ENCODE peak calls at places on chromosomes 1 and 21, in eight cellular contexts. One of them, this sample, is unnamed.

GRCh38 chr1:2111674-2112035 is 61.4 kb downstream of the PRKCZ start:
- DNase-seq in fibroblast of lung: no peak
- DNase-seq in heart right ventricle: peak; percentile 5
- DNase-seq in GM12878: no peak
- DNase-seq in neural progenitor cell: no peak
- DNase-seq in mammary epithelial cell: no peak
- DNase-seq in pancreas: no peak
- DNase-seq in left ventricle myocardium inferior: no peak
- DNase-seq in this sample: no peak

GRCh38 chr1:35558374-35559316 is 1.0 kb downstream of the NCDN start:
- DNase-seq in left ventricle myocardium inferior: no peak
- DNase-seq in fibroblast of lung: no peak
- DNase-seq in neural progenitor cell: peak; percentile 76
- DNase-seq in heart right ventricle: no peak
- DNase-seq in mammary epithelial cell: no peak
- DNase-seq in GM12878: no peak
- DNase-seq in pancreas: peak; percentile 72
- DNase-seq in this sample: no peak

GRCh38 chr1:41361495-41362356 is 492 bp downstream of the FOXO6 start:
- DNase-seq in GM12878: no peak
- DNase-seq in left ventricle myocardium inferior: no peak
- DNase-seq in heart right ventricle: no peak
- DNase-seq in neural progenitor cell: peak; percentile 71
- DNase-seq in fibroblast of lung: no peak
- DNase-seq in mammary epithelial cell: no peak
- DNase-seq in pancreas: peak; percentile 87
- DNase-seq in this sample: no peak

GRCh38 chr1:207362962-207363858 is 41.7 kb downstream of the CD55 start:
- DNase-seq in mammary epithelial cell: peak; percentile 15
- DNase-seq in left ventricle myocardium inferior: no peak
- DNase-seq in GM12878: no peak
- DNase-seq in fibroblast of lung: peak; percentile 51
- DNase-seq in neural progenitor cell: no peak
- DNase-seq in heart right ventricle: no peak
- DNase-seq in pancreas: no peak
- DNase-seq in this sample: no peak

GRCh38 chr21:35150562-35151226 is 101.6 kb upstream of the RUNX1 start:
- DNase-seq in heart right ventricle: no peak
- DNase-seq in pancreas: no peak
- DNase-seq in mammary epithelial cell: peak; percentile 80
- DNase-seq in GM12878: no peak
- DNase-seq in fibroblast of lung: peak; percentile 47
- DNase-seq in neural progenitor cell: no peak
- DNase-seq in left ventricle myocardium inferior: no peak
- DNase-seq in this sample: no peak

GRCh38 chr1:33004628-33005027 is 32.1 kb downstream of the AK2 start:
- DNase-seq in heart right ventricle: no peak
- DNase-seq in fibroblast of lung: no peak
- DNase-seq in neural progenitor cell: no peak
- DNase-seq in left ventricle myocardium inferior: no peak
- DNase-seq in pancreas: no peak
- DNase-seq in mammary epithelial cell: peak; percentile 99
- DNase-seq in GM12878: no peak
- DNase-seq in this sample: no peak

GRCh38 chr1:24276791-24277190 is 42.4 kb upstream of the GRHL3 start:
- DNase-seq in mammary epithelial cell: no peak
- DNase-seq in pancreas: no peak
- DNase-seq in neural progenitor cell: no peak
- DNase-seq in GM12878: no peak
- DNase-seq in fibroblast of lung: no peak
- DNase-seq in left ventricle myocardium inferior: no peak
- DNase-seq in heart right ventricle: no peak
- DNase-seq in this sample: no peak

GRCh38 chr1:12179111-12179519 is 12.3 kb downstream of the TNFRSF1B start:
- DNase-seq in heart right ventricle: no peak
- DNase-seq in mammary epithelial cell: peak; percentile 14
- DNase-seq in GM12878: no peak
- DNase-seq in pancreas: no peak
- DNase-seq in fibroblast of lung: peak; percentile 66
- DNase-seq in left ventricle myocardium inferior: no peak
- DNase-seq in neural progenitor cell: no peak
- DNase-seq in this sample: no peak

GRCh38 chr1:145711213-145711651 is 4.1 kb upstream of the PDZK1 start:
- DNase-seq in neural progenitor cell: no peak
- DNase-seq in fibroblast of lung: no peak
- DNase-seq in heart right ventricle: no peak
- DNase-seq in pancreas: no peak
- DNase-seq in GM12878: no peak
- DNase-seq in left ventricle myocardium inferior: no peak
- DNase-seq in mammary epithelial cell: no peak
- DNase-seq in this sample: no peak

GRCh38 chr1:186838380-186839076 is 9.8 kb downstream of the PLA2G4A start:
- DNase-seq in mammary epithelial cell: no peak
- DNase-seq in GM12878: no peak
- DNase-seq in pancreas: no peak
- DNase-seq in neural progenitor cell: no peak
- DNase-seq in heart right ventricle: no peak
- DNase-seq in fibroblast of lung: no peak
- DNase-seq in left ventricle myocardium inferior: no peak
- DNase-seq in this sample: no peak

GRCh38 chr21:43312011-43312410 is 114.9 kb downstream of the SIK1 start:
- DNase-seq in heart right ventricle: no peak
- DNase-seq in left ventricle myocardium inferior: no peak
- DNase-seq in neural progenitor cell: no peak
- DNase-seq in mammary epithelial cell: no peak
- DNase-seq in pancreas: no peak
- DNase-seq in fibroblast of lung: no peak
- DNase-seq in GM12878: no peak
- DNase-seq in this sample: no peak

GRCh38 chr1:62875676-62876075 is 91.7 kb downstream of the ATG4C start:
- DNase-seq in pancreas: no peak
- DNase-seq in heart right ventricle: no peak
- DNase-seq in neural progenitor cell: no peak
- DNase-seq in fibroblast of lung: peak; percentile 3
- DNase-seq in GM12878: no peak
- DNase-seq in left ventricle myocardium inferior: no peak
- DNase-seq in mammary epithelial cell: no peak
- DNase-seq in this sample: no peak

GRCh38 chr1:75722966-75723365 is 1.5 kb upstream of the ACADM start:
- DNase-seq in neural progenitor cell: peak; percentile 15
- DNase-seq in pancreas: no peak
- DNase-seq in mammary epithelial cell: no peak
- DNase-seq in GM12878: no peak
- DNase-seq in left ventricle myocardium inferior: no peak
- DNase-seq in fibroblast of lung: no peak
- DNase-seq in heart right ventricle: no peak
- DNase-seq in this sample: no peak

GRCh38 chr1:2356911-2357845 is 34.2 kb downstream of the MORN1 start:
- DNase-seq in heart right ventricle: peak; percentile 4
- DNase-seq in GM12878: no peak
- DNase-seq in left ventricle myocardium inferior: no peak
- DNase-seq in pancreas: peak; percentile 55
- DNase-seq in neural progenitor cell: no peak
- DNase-seq in mammary epithelial cell: no peak
- DNase-seq in fibroblast of lung: no peak
- DNase-seq in this sample: no peak

GRCh38 chr1:92482404-92482664 is 4.4 kb downstream of the GFI1 start:
- DNase-seq in left ventricle myocardium inferior: no peak
- DNase-seq in neural progenitor cell: no peak
- DNase-seq in GM12878: no peak
- DNase-seq in mammary epithelial cell: no peak
- DNase-seq in pancreas: no peak
- DNase-seq in heart right ventricle: no peak
- DNase-seq in fibroblast of lung: peak; percentile 35
- DNase-seq in this sample: no peak

GRCh38 chr1:89516055-89516454 is 8.6 kb upstream of the LRRC8B start:
- DNase-seq in left ventricle myocardium inferior: no peak
- DNase-seq in GM12878: no peak
- DNase-seq in fibroblast of lung: peak; percentile 62
- DNase-seq in heart right ventricle: no peak
- DNase-seq in pancreas: no peak
- DNase-seq in mammary epithelial cell: peak; percentile 76
- DNase-seq in neural progenitor cell: no peak
- DNase-seq in this sample: peak; percentile 36

GRCh38 chr1:215257280-215257679 is 174.7 kb downstream of the KCNK2 start:
- DNase-seq in left ventricle myocardium inferior: no peak
- DNase-seq in pancreas: no peak
- DNase-seq in fibroblast of lung: peak; percentile 75
- DNase-seq in heart right ventricle: no peak
- DNase-seq in neural progenitor cell: no peak
- DNase-seq in mammary epithelial cell: no peak
- DNase-seq in GM12878: no peak
- DNase-seq in this sample: no peak

GRCh38 chr1:34175737-34176136 is 970 bp upstream of the C1orf94 start:
- DNase-seq in heart right ventricle: no peak
- DNase-seq in left ventricle myocardium inferior: no peak
- DNase-seq in GM12878: no peak
- DNase-seq in pancreas: no peak
- DNase-seq in mammary epithelial cell: no peak
- DNase-seq in fibroblast of lung: no peak
- DNase-seq in neural progenitor cell: no peak
- DNase-seq in this sample: no peak

GRCh38 chr1:226154593-226154992 is 31.9 kb downstream of the ACBD3 start:
- DNase-seq in pancreas: no peak
- DNase-seq in heart right ventricle: no peak
- DNase-seq in GM12878: no peak
- DNase-seq in neural progenitor cell: no peak
- DNase-seq in fibroblast of lung: no peak
- DNase-seq in mammary epithelial cell: no peak
- DNase-seq in left ventricle myocardium inferior: no peak
- DNase-seq in this sample: no peak

GRCh38 chr1:226158983-226159382 is 27.6 kb downstream of the ACBD3 start:
- DNase-seq in pancreas: no peak
- DNase-seq in left ventricle myocardium inferior: no peak
- DNase-seq in GM12878: no peak
- DNase-seq in heart right ventricle: no peak
- DNase-seq in fibroblast of lung: no peak
- DNase-seq in mammary epithelial cell: no peak
- DNase-seq in neural progenitor cell: no peak
- DNase-seq in this sample: no peak

GRCh38 chr1:226162898-226163297 is 23.6 kb downstream of the ACBD3 start:
- DNase-seq in heart right ventricle: no peak
- DNase-seq in GM12878: no peak
- DNase-seq in mammary epithelial cell: no peak
- DNase-seq in left ventricle myocardium inferior: no peak
- DNase-seq in neural progenitor cell: no peak
- DNase-seq in fibroblast of lung: no peak
- DNase-seq in pancreas: peak; percentile 74
- DNase-seq in this sample: no peak

GRCh38 chr1:226157761-226158316 is 28.7 kb downstream of the ACBD3 start:
- DNase-seq in GM12878: no peak
- DNase-seq in fibroblast of lung: no peak
- DNase-seq in heart right ventricle: no peak
- DNase-seq in pancreas: no peak
- DNase-seq in neural progenitor cell: no peak
- DNase-seq in mammary epithelial cell: no peak
- DNase-seq in left ventricle myocardium inferior: no peak
- DNase-seq in this sample: no peak

DNA sequence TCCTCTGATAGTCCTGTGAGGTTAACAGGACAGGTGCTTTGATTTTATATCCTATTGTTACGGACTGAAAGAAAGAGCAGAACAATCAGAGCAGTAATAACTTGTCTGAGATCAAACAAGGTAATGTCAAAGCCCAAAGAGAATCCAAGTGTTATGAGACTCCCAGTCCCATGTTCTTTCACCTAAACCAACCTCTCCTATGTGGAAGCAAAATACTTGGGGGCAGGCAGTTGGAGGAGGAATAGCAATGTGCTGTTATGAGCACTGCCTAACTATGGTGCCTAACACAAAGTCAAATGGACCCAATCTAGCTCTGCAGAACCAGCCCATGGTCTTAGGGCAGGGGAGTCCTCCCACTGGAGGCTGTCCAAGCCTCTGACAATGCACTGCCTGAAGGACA is 28.1 kb downstream of the ACBD3 start:
- DNase-seq in mammary epithelial cell: no peak
- DNase-seq in fibroblast of lung: no peak
- DNase-seq in pancreas: no peak
- DNase-seq in neural progenitor cell: no peak
- DNase-seq in left ventricle myocardium inferior: no peak
- DNase-seq in GM12878: no peak
- DNase-seq in heart right ventricle: no peak
- DNase-seq in this sample: no peak
- H3K36me3 ChIP-seq in mammary epithelial cell: peaks cover 34% of the 10 kb centered on the region
- H3K36me3 ChIP-seq in fibroblast of lung: peaks cover 8% of the 10 kb centered on the region
- H3K36me3 ChIP-seq in pancreas: peaks cover 34% of the 10 kb centered on the region
- H3K36me3 ChIP-seq in neural progenitor cell: peaks cover 20% of the 10 kb centered on the region
- H3K36me3 ChIP-seq in left ventricle myocardium inferior: peaks cover 90% of the 10 kb centered on the region
- H3K36me3 ChIP-seq in GM12878: peaks cover 43% of the 10 kb centered on the region
- H3K36me3 ChIP-seq in heart right ventricle: peaks cover 3% of the 10 kb centered on the region
- H3K36me3 ChIP-seq in this sample: peaks cover 68% of the 10 kb centered on the region

DNA sequence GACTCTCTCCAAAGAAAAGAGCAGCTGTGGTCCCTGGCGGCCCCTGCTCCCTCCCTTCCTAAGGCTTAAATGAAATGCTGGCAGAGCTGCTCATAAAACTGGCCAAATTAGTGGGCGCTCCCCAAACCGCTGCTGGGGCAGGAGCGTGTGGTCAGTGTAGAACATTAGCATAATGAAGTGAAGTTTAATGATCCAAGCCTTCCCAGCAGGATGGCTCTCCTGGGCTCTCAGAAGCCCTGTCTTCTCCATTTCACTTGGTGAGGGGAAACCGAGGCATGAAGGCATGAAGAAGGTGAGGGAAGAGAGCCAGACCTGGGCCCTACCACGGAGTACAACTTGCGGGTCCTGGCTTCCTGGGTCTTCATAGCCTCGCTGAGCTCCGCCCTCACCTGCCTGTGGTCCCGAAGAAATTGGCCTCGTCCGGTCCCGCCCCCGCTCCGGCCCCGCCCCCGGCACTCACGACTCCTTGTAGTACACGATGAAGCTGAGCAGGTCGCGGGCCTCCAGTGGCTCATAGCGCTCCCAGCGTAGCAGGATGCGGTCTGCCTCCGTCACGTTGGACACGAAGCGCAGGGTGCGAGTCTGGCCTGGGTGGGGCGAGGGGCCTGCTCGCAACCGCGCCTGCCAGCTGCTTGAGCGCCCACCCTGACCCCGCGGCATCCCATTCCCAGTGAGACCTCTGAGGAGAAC is 10.3 kb downstream of the INSRR start:
- DNase-seq in left ventricle myocardium inferior: no peak
- DNase-seq in fibroblast of lung: no peak
- DNase-seq in mammary epithelial cell: peak; percentile 31
- DNase-seq in neural progenitor cell: peak; percentile 58
- DNase-seq in heart right ventricle: peak; percentile 37
- DNase-seq in GM12878: no peak
- DNase-seq in pancreas: peak; percentile 69
- DNase-seq in this sample: no peak
- H3K27me3 ChIP-seq in left ventricle myocardium inferior: peaks cover 75% of the 10 kb centered on the region
- H3K27me3 ChIP-seq in fibroblast of lung: peaks cover 57% of the 10 kb centered on the region
- H3K27me3 ChIP-seq in mammary epithelial cell: peaks cover 3% of the 10 kb centered on the region
- H3K27me3 ChIP-seq in neural progenitor cell: peaks cover 100% of the 10 kb centered on the region
- H3K27me3 ChIP-seq in heart right ventricle: peaks cover 33% of the 10 kb centered on the region
- H3K27me3 ChIP-seq in GM12878: no peaks in the 10 kb centered on the region
- H3K27me3 ChIP-seq in pancreas: no peaks in the 10 kb centered on the region
- H3K27me3 ChIP-seq in this sample: peaks cover 17% of the 10 kb centered on the region

GRCh38 chr1:54252371-54252770 is 52.4 kb downstream of the MRPL37 start:
- DNase-seq in mammary epithelial cell: no peak
- DNase-seq in fibroblast of lung: no peak
- DNase-seq in GM12878: no peak
- DNase-seq in left ventricle myocardium inferior: no peak
- DNase-seq in pancreas: no peak
- DNase-seq in neural progenitor cell: no peak
- DNase-seq in heart right ventricle: no peak
- DNase-seq in this sample: no peak
- H3K36me3 ChIP-seq in mammary epithelial cell: no peaks in the 10 kb centered on the region
- H3K36me3 ChIP-seq in fibroblast of lung: no peaks in the 10 kb centered on the region
- H3K36me3 ChIP-seq in GM12878: no peaks in the 10 kb centered on the region
- H3K36me3 ChIP-seq in left ventricle myocardium inferior: peaks cover 15% of the 10 kb centered on the region
- H3K36me3 ChIP-seq in pancreas: no peaks in the 10 kb centered on the region
- H3K36me3 ChIP-seq in neural progenitor cell: no peaks in the 10 kb centered on the region
- H3K36me3 ChIP-seq in heart right ventricle: no peaks in the 10 kb centered on the region
- H3K36me3 ChIP-seq in this sample: no peaks in the 10 kb centered on the region

GRCh38 chr1:37036667-37037053 is 2.3 kb upstream of the GRIK3 start:
- DNase-seq in left ventricle myocardium inferior: no peak
- DNase-seq in pancreas: no peak
- DNase-seq in GM12878: no peak
- DNase-seq in heart right ventricle: no peak
- DNase-seq in mammary epithelial cell: no peak
- DNase-seq in fibroblast of lung: no peak
- DNase-seq in neural progenitor cell: peak; percentile 44
- DNase-seq in this sample: no peak
- H3K27me3 ChIP-seq in left ventricle myocardium inferior: peaks cover 100% of the 10 kb centered on the region
- H3K27me3 ChIP-seq in pancreas: peaks cover 8% of the 10 kb centered on the region
- H3K27me3 ChIP-seq in GM12878: peaks cover 18% of the 10 kb centered on the region
- H3K27me3 ChIP-seq in heart right ventricle: peaks cover 96% of the 10 kb centered on the region
- H3K27me3 ChIP-seq in mammary epithelial cell: peaks cover 30% of the 10 kb centered on the region
- H3K27me3 ChIP-seq in fibroblast of lung: peaks cover 29% of the 10 kb centered on the region
- H3K27me3 ChIP-seq in neural progenitor cell: peaks cover 61% of the 10 kb centered on the region
- H3K27me3 ChIP-seq in this sample: peaks cover 71% of the 10 kb centered on the region

This sample was measured in gastrocnemius medialis.